ENCODE peak calls at places on chromosomes 7 and 10, in ten cellular contexts. X is NCI-H146; W is lung; J is KG1; D is AG04449; F is kidney glomerular epithelial cell; Y is cardiac muscle cell; T is EL; G is right cardiac atrium; O is effector memory CD8-positive, alpha-beta T cell. A is an unnamed sample.

GRCh38 chr10:33139191-33139646 is 181.2 kb upstream of the ITGB1 start:
- DNase-seq in X (no peak), W (no peak), J (no peak), D (no peak), F (no peak), Y (no peak), T (no peak), G (no peak), O (peak; percentile 76), A (peak; percentile 53)

GRCh38 chr7:50466815-50467569 is 16.8 kb upstream of the FIGNL1 start:
- DNase-seq in X (no peak), W (no peak), J (no peak), D (no peak), F (no peak), Y (no peak), T (no peak), G (no peak), O (no peak), A (no peak)

GRCh38 chr10:102815790-102816549 is 21.2 kb downstream of the CYP17A1 start:
- DNase-seq in X (no peak), W (peak; percentile 42), J (no peak), D (peak; percentile 51), F (no peak), Y (no peak), T (peak; percentile 75), G (peak; percentile 56), O (no peak), A (no peak)

GRCh38 chr7:139119486-139119849 is 9.9 kb upstream of the ZC3HAV1 start:
- DNase-seq in X (no peak), W (no peak), J (no peak), D (no peak), F (no peak), Y (no peak), T (no peak), G (no peak), O (no peak), A (no peak)

GRCh38 chr7:94375713-94376112 is 19.0 kb upstream of the COL1A2 start:
- DNase-seq in X (no peak), W (no peak), J (no peak), D (peak; percentile 94), F (peak; percentile 16), Y (peak; percentile 14), T (peak; percentile 97), G (peak; percentile 19), O (no peak), A (no peak)

GRCh38 chr7:19619122-19619521 is 89.7 kb downstream of the POLR1F start:
- DNase-seq in X (no peak), W (no peak), J (no peak), D (no peak), F (no peak), Y (no peak), T (peak; percentile 41), G (no peak), O (no peak), A (no peak)

GRCh38 chr7:39622609-39623311 is 612 bp upstream of the RALA start:
- DNase-seq in X (no peak), W (no peak), J (no peak), D (no peak), F (peak; percentile 70), Y (no peak), T (no peak), G (no peak), O (no peak), A (no peak)

GRCh38 chr7:94250984-94251383 is 143.7 kb upstream of the COL1A2 start:
- DNase-seq in X (no peak), W (no peak), J (no peak), D (no peak), F (no peak), Y (no peak), T (no peak), G (no peak), O (no peak), A (no peak)

GRCh38 chr10:123643315-123643714 is 22.8 kb upstream of the GPR26 start:
- DNase-seq in X (no peak), W (no peak), J (no peak), D (no peak), F (no peak), Y (no peak), T (no peak), G (no peak), O (no peak), A (no peak)

GRCh38 chr7:17408245-17408903 is 109.9 kb downstream of the AHR start:
- DNase-seq in X (no peak), W (peak; percentile 78), J (no peak), D (peak; percentile 28), F (peak; percentile 88), Y (no peak), T (peak; percentile 95), G (peak; percentile 38), O (no peak), A (no peak)

GRCh38 chr10:112475565-112476233 is 28.7 kb downstream of the VTI1A start:
- DNase-seq in X (no peak), W (no peak), J (no peak), D (no peak), F (peak; percentile 9), Y (no peak), T (peak; percentile 19), G (no peak), O (no peak), A (no peak)

GRCh38 chr7:142798451-142799438 is 28.0 kb downstream of the PRSS2 start:
- DNase-seq in X (no peak), W (no peak), J (no peak), D (no peak), F (no peak), Y (no peak), T (no peak), G (no peak), O (no peak), A (no peak)

GRCh38 chr7:121428857-121429489 is 32.9 kb upstream of the FAM3C start:
- DNase-seq in X (no peak), W (no peak), J (no peak), D (peak; percentile 19), F (peak; percentile 96), Y (no peak), T (peak; percentile 60), G (no peak), O (no peak), A (no peak)

GRCh38 chr10:85280014-85280413 is 951.6 kb downstream of the CCSER2 start:
- DNase-seq in X (peak; percentile 63), W (peak; percentile 45), J (no peak), D (no peak), F (peak; percentile 34), Y (no peak), T (no peak), G (no peak), O (no peak), A (no peak)

GRCh38 chr7:32318300-32319018 is 171.7 kb downstream of the LSM5 start:
- DNase-seq in X (no peak), W (no peak), J (no peak), D (no peak), F (no peak), Y (no peak), T (no peak), G (peak; percentile 39), O (no peak), A (no peak)

GRCh38 chr7:87715511-87715910 is 87.3 kb downstream of the RUNDC3B start:
- DNase-seq in X (no peak), W (no peak), J (no peak), D (no peak), F (no peak), Y (no peak), T (no peak), G (no peak), O (no peak), A (no peak)

GRCh38 chr7:135659159-135659837 is 3.0 kb upstream of the STMP1 start:
- DNase-seq in X (peak; percentile 82), W (no peak), J (no peak), D (no peak), F (peak; percentile 72), Y (no peak), T (no peak), G (no peak), O (no peak), A (no peak)

GRCh38 chr10:71878327-71879034 is 27.4 kb upstream of the PSAP start:
- DNase-seq in X (no peak), W (no peak), J (peak; percentile 54), D (no peak), F (no peak), Y (no peak), T (no peak), G (no peak), O (no peak), A (no peak)

GRCh38 chr10:44300666-44301649 is 83.9 kb downstream of the CXCL12 start:
- DNase-seq in X (no peak), W (no peak), J (no peak), D (peak; percentile 98), F (peak; percentile 99), Y (no peak), T (peak; percentile 100), G (no peak), O (no peak), A (no peak)

GRCh38 chr10:71270301-71270777 is 48.7 kb upstream of the SLC29A3 start:
- DNase-seq in X (peak; percentile 53), W (no peak), J (peak; percentile 19), D (no peak), F (no peak), Y (peak; percentile 87), T (peak; percentile 77), G (no peak), O (peak; percentile 5), A (peak; percentile 13)

GRCh38 chr7:116380030-116380429 is 119.5 kb upstream of the CAV2 start:
- DNase-seq in X (no peak), W (no peak), J (no peak), D (no peak), F (no peak), Y (no peak), T (no peak), G (no peak), O (no peak), A (no peak)

GRCh38 chr10:117694251-117694650 is 151.7 kb downstream of the EMX2 start:
- DNase-seq in X (no peak), W (no peak), J (no peak), D (no peak), F (no peak), Y (no peak), T (peak; percentile 10), G (no peak), O (no peak), A (no peak)

GRCh38 chr7:43148161-43148731 is 35.8 kb downstream of the HECW1 start:
- DNase-seq in X (no peak), W (no peak), J (no peak), D (no peak), F (no peak), Y (no peak), T (peak; percentile 37), G (no peak), O (no peak), A (no peak)

GRCh38 chr7:29285451-29285807 is 90.9 kb downstream of the CHN2 start:
- DNase-seq in X (peak; percentile 63), W (no peak), J (peak; percentile 15), D (peak; percentile 28), F (peak; percentile 67), Y (no peak), T (peak; percentile 73), G (no peak), O (peak; percentile 9), A (no peak)

GRCh38 chr10:32891261-32891660 is 66.8 kb downstream of the ITGB1 start:
- DNase-seq in X (no peak), W (no peak), J (no peak), D (no peak), F (no peak), Y (no peak), T (no peak), G (no peak), O (no peak), A (no peak)

GRCh38 chr7:35422715-35423114 is 168.8 kb upstream of the TBX20 start:
- DNase-seq in X (no peak), W (no peak), J (no peak), D (no peak), F (no peak), Y (no peak), T (no peak), G (no peak), O (no peak), A (no peak)

GRCh38 chr7:20376796-20377195 is 46.1 kb downstream of the ITGB8 start:
- DNase-seq in X (no peak), W (no peak), J (no peak), D (no peak), F (no peak), Y (no peak), T (no peak), G (no peak), O (no peak), A (no peak)

GRCh38 chr10:125343118-125343752 is 182.9 kb upstream of the CTBP2 start:
- DNase-seq in X (peak; percentile 5), W (no peak), J (peak; percentile 10), D (no peak), F (no peak), Y (peak; percentile 30), T (peak; percentile 33), G (no peak), O (no peak), A (no peak)

A was measured in stimulated activated CD4-positive, alpha-beta T cell treated with anti-CD3 and anti-CD28 coated beads, Interleukin-4, amount 100 ng/mL, for 1 hour.